ENCODE peak calls at places on chromosomes 3 and 15, in eight cellular contexts. One of them, this sample, is unnamed.

GRCh38 chr15:85592148-85592547 is 202.6 kb downstream of the KLHL25 start:
- ATAC-seq in T-helper 17 cell: no peak
- ATAC-seq in left ventricle myocardium superior: peak; percentile 57
- ATAC-seq in effector memory CD8-positive, alpha-beta T cell: no peak
- ATAC-seq in GM23338: no peak
- ATAC-seq in CD8-positive, alpha-beta T cell: no peak
- ATAC-seq in sciatic nerve: peak; percentile 78
- ATAC-seq in left cardiac atrium: peak; percentile 61
- ATAC-seq in this sample: no peak

GRCh38 chr3:67290424-67290823 is 292.3 kb downstream of the KBTBD8 start:
- ATAC-seq in T-helper 17 cell: no peak
- ATAC-seq in left ventricle myocardium superior: peak; percentile 64
- ATAC-seq in effector memory CD8-positive, alpha-beta T cell: no peak
- ATAC-seq in GM23338: no peak
- ATAC-seq in CD8-positive, alpha-beta T cell: no peak
- ATAC-seq in sciatic nerve: peak; percentile 72
- ATAC-seq in left cardiac atrium: peak; percentile 38
- ATAC-seq in this sample: peak; percentile 31

GRCh38 chr15:58065445-58066041 is at the start of gene ALDH1A2:
- ATAC-seq in T-helper 17 cell: no peak
- ATAC-seq in left ventricle myocardium superior: peak; percentile 72
- ATAC-seq in effector memory CD8-positive, alpha-beta T cell: no peak
- ATAC-seq in GM23338: peak; percentile 76
- ATAC-seq in CD8-positive, alpha-beta T cell: no peak
- ATAC-seq in sciatic nerve: no peak
- ATAC-seq in left cardiac atrium: peak; percentile 68
- ATAC-seq in this sample: peak; percentile 32

GRCh38 chr15:77185242-77185785 is 114.4 kb upstream of the TSPAN3 start:
- ATAC-seq in T-helper 17 cell: no peak
- ATAC-seq in left ventricle myocardium superior: no peak
- ATAC-seq in effector memory CD8-positive, alpha-beta T cell: no peak
- ATAC-seq in GM23338: no peak
- ATAC-seq in CD8-positive, alpha-beta T cell: no peak
- ATAC-seq in sciatic nerve: no peak
- ATAC-seq in left cardiac atrium: no peak
- ATAC-seq in this sample: no peak

GRCh38 chr3:6362406-6362805 is 498.5 kb upstream of the GRM7 start:
- ATAC-seq in T-helper 17 cell: no peak
- ATAC-seq in left ventricle myocardium superior: no peak
- ATAC-seq in effector memory CD8-positive, alpha-beta T cell: no peak
- ATAC-seq in GM23338: no peak
- ATAC-seq in CD8-positive, alpha-beta T cell: no peak
- ATAC-seq in sciatic nerve: no peak
- ATAC-seq in left cardiac atrium: no peak
- ATAC-seq in this sample: no peak

GRCh38 chr15:74173545-74174215 is at the start of gene ISLR:
- ATAC-seq in T-helper 17 cell: no peak
- ATAC-seq in left ventricle myocardium superior: peak; percentile 79
- ATAC-seq in effector memory CD8-positive, alpha-beta T cell: no peak
- ATAC-seq in GM23338: peak; percentile 33
- ATAC-seq in CD8-positive, alpha-beta T cell: no peak
- ATAC-seq in sciatic nerve: peak; percentile 83
- ATAC-seq in left cardiac atrium: peak; percentile 70
- ATAC-seq in this sample: peak; percentile 77

GRCh38 chr3:122183893-122184590 is 574 bp downstream of the CASR start:
- ATAC-seq in T-helper 17 cell: peak; percentile 20
- ATAC-seq in left ventricle myocardium superior: no peak
- ATAC-seq in effector memory CD8-positive, alpha-beta T cell: no peak
- ATAC-seq in GM23338: peak; percentile 86
- ATAC-seq in CD8-positive, alpha-beta T cell: no peak
- ATAC-seq in sciatic nerve: no peak
- ATAC-seq in left cardiac atrium: peak; percentile 19
- ATAC-seq in this sample: no peak

GRCh38 chr15:87671289-87671688 is 585.2 kb downstream of the NTRK3 start:
- ATAC-seq in T-helper 17 cell: no peak
- ATAC-seq in left ventricle myocardium superior: no peak
- ATAC-seq in effector memory CD8-positive, alpha-beta T cell: no peak
- ATAC-seq in GM23338: no peak
- ATAC-seq in CD8-positive, alpha-beta T cell: no peak
- ATAC-seq in sciatic nerve: no peak
- ATAC-seq in left cardiac atrium: no peak
- ATAC-seq in this sample: no peak

GRCh38 chr3:136444581-136444980 is 194.4 kb downstream of the PCCB start:
- ATAC-seq in T-helper 17 cell: no peak
- ATAC-seq in left ventricle myocardium superior: no peak
- ATAC-seq in effector memory CD8-positive, alpha-beta T cell: no peak
- ATAC-seq in GM23338: no peak
- ATAC-seq in CD8-positive, alpha-beta T cell: no peak
- ATAC-seq in sciatic nerve: no peak
- ATAC-seq in left cardiac atrium: no peak
- ATAC-seq in this sample: no peak

GRCh38 chr15:89221543-89221942 is at the start of gene RLBP1:
- ATAC-seq in T-helper 17 cell: no peak
- ATAC-seq in left ventricle myocardium superior: no peak
- ATAC-seq in effector memory CD8-positive, alpha-beta T cell: no peak
- ATAC-seq in GM23338: peak; percentile 53
- ATAC-seq in CD8-positive, alpha-beta T cell: no peak
- ATAC-seq in sciatic nerve: no peak
- ATAC-seq in left cardiac atrium: no peak
- ATAC-seq in this sample: no peak

GRCh38 chr3:100400424-100400781 is 486 bp downstream of the TOMM70 start:
- ATAC-seq in T-helper 17 cell: peak; percentile 20
- ATAC-seq in left ventricle myocardium superior: peak; percentile 4
- ATAC-seq in effector memory CD8-positive, alpha-beta T cell: peak; percentile 23
- ATAC-seq in GM23338: peak; percentile 16
- ATAC-seq in CD8-positive, alpha-beta T cell: peak; percentile 32
- ATAC-seq in sciatic nerve: no peak
- ATAC-seq in left cardiac atrium: peak; percentile 8
- ATAC-seq in this sample: no peak

GRCh38 chr15:38554354-38554753 is 10.3 kb downstream of the RASGRP1 start:
- ATAC-seq in T-helper 17 cell: peak; percentile 81
- ATAC-seq in left ventricle myocardium superior: no peak
- ATAC-seq in effector memory CD8-positive, alpha-beta T cell: peak; percentile 85
- ATAC-seq in GM23338: peak; percentile 37
- ATAC-seq in CD8-positive, alpha-beta T cell: peak; percentile 60
- ATAC-seq in sciatic nerve: no peak
- ATAC-seq in left cardiac atrium: peak; percentile 27
- ATAC-seq in this sample: no peak

GRCh38 chr15:95129589-95129988 is 898.2 kb downstream of the MCTP2 start:
- ATAC-seq in T-helper 17 cell: no peak
- ATAC-seq in left ventricle myocardium superior: peak; percentile 59
- ATAC-seq in effector memory CD8-positive, alpha-beta T cell: no peak
- ATAC-seq in GM23338: no peak
- ATAC-seq in CD8-positive, alpha-beta T cell: no peak
- ATAC-seq in sciatic nerve: peak; percentile 80
- ATAC-seq in left cardiac atrium: peak; percentile 38
- ATAC-seq in this sample: no peak

GRCh38 chr3:71562938-71563337 is 20.6 kb downstream of the FOXP1 start:
- ATAC-seq in T-helper 17 cell: no peak
- ATAC-seq in left ventricle myocardium superior: peak; percentile 12
- ATAC-seq in effector memory CD8-positive, alpha-beta T cell: no peak
- ATAC-seq in GM23338: peak; percentile 34
- ATAC-seq in CD8-positive, alpha-beta T cell: no peak
- ATAC-seq in sciatic nerve: no peak
- ATAC-seq in left cardiac atrium: no peak
- ATAC-seq in this sample: no peak

GRCh38 chr15:50884583-50884982 is 23.9 kb upstream of the AP4E1 start:
- ATAC-seq in T-helper 17 cell: no peak
- ATAC-seq in left ventricle myocardium superior: no peak
- ATAC-seq in effector memory CD8-positive, alpha-beta T cell: no peak
- ATAC-seq in GM23338: no peak
- ATAC-seq in CD8-positive, alpha-beta T cell: no peak
- ATAC-seq in sciatic nerve: peak; percentile 27
- ATAC-seq in left cardiac atrium: no peak
- ATAC-seq in this sample: no peak

GRCh38 chr15:85772668-85773067 is 22.1 kb downstream of the KLHL25 start:
- ATAC-seq in T-helper 17 cell: no peak
- ATAC-seq in left ventricle myocardium superior: peak; percentile 67
- ATAC-seq in effector memory CD8-positive, alpha-beta T cell: no peak
- ATAC-seq in GM23338: no peak
- ATAC-seq in CD8-positive, alpha-beta T cell: no peak
- ATAC-seq in sciatic nerve: no peak
- ATAC-seq in left cardiac atrium: peak; percentile 4
- ATAC-seq in this sample: no peak

GRCh38 chr15:76903251-76903681 is 1.9 kb downstream of the SCAPER start:
- ATAC-seq in T-helper 17 cell: peak; percentile 35
- ATAC-seq in left ventricle myocardium superior: no peak
- ATAC-seq in effector memory CD8-positive, alpha-beta T cell: peak; percentile 27
- ATAC-seq in GM23338: no peak
- ATAC-seq in CD8-positive, alpha-beta T cell: peak; percentile 21
- ATAC-seq in sciatic nerve: no peak
- ATAC-seq in left cardiac atrium: no peak
- ATAC-seq in this sample: no peak